ENCODE peak calls at places on chromosomes 6 and 20, in nine cellular contexts. V, A, R, U, J, T, C, K and S are unnamed samples.

GRCh38 chr20:50821994-50822393 is 27.1 kb downstream of the BCAS4 start:
- DNase-seq in V (no peak), A (no peak), R (no peak), U (no peak), J (no peak), T (no peak), C (no peak), K (no peak), S (no peak)

GRCh38 chr6:34318492-34319470 is 70.0 kb upstream of the SMIM29 start:
- DNase-seq in V (no peak), A (no peak), R (no peak), U (no peak), J (no peak), T (no peak), C (no peak), K (no peak), S (no peak)

GRCh38 chr20:59182401-59183044 is 18.9 kb downstream of the ZNF831 start:
- DNase-seq in V (no peak), A (no peak), R (no peak), U (no peak), J (no peak), T (no peak), C (no peak), K (no peak), S (no peak)

GRCh38 chr6:158143700-158144099 is 24.4 kb downstream of the SERAC1 start:
- DNase-seq in V (no peak), A (no peak), R (no peak), U (no peak), J (no peak), T (no peak), C (peak; percentile 56), K (no peak), S (no peak)

GRCh38 chr6:15491255-15491985 is 171.4 kb downstream of the DTNBP1 start:
- DNase-seq in V (peak; percentile 66), A (peak; percentile 83), R (peak; percentile 56), U (peak; percentile 29), J (peak; percentile 63), T (peak; percentile 47), C (peak; percentile 89), K (peak; percentile 69), S (peak; percentile 66)

GRCh38 chr20:56554869-56555268 is 21.8 kb downstream of the FAM209B start:
- DNase-seq in V (no peak), A (no peak), R (no peak), U (no peak), J (no peak), T (no peak), C (peak; percentile 98), K (peak; percentile 97), S (no peak)

GRCh38 chr6:75934643-75935472 is 137.6 kb downstream of the IMPG1 start:
- DNase-seq in V (no peak), A (peak; percentile 38), R (peak; percentile 22), U (no peak), J (no peak), T (no peak), C (peak; percentile 88), K (peak; percentile 76), S (no peak)

GRCh38 chr20:47985092-47985850 is 200.0 kb upstream of the SULF2 start:
- DNase-seq in V (no peak), A (no peak), R (no peak), U (no peak), J (no peak), T (no peak), C (peak; percentile 26), K (peak; percentile 72), S (no peak)

GRCh38 chr6:50966532-50966931 is 147.9 kb downstream of the TFAP2B start:
- DNase-seq in V (no peak), A (no peak), R (no peak), U (no peak), J (no peak), T (no peak), C (no peak), K (no peak), S (no peak)

GRCh38 chr20:2480381-2480780 is 9.8 kb upstream of the SNRPB start:
- DNase-seq in V (no peak), A (no peak), R (no peak), U (no peak), J (no peak), T (no peak), C (no peak), K (no peak), S (no peak)

GRCh38 chr6:137332637-137333228 is 113.5 kb upstream of the IFNGR1 start:
- DNase-seq in V (no peak), A (no peak), R (no peak), U (no peak), J (no peak), T (no peak), C (peak; percentile 88), K (no peak), S (no peak)

GRCh38 chr20:34574861-34575260 is 16.3 kb downstream of the MAP1LC3A start:
- DNase-seq in V (no peak), A (no peak), R (no peak), U (no peak), J (no peak), T (no peak), C (no peak), K (no peak), S (no peak)

GRCh38 chr20:5191829-5192569 is 65.2 kb downstream of the CDS2 start:
- DNase-seq in V (no peak), A (peak; percentile 62), R (no peak), U (no peak), J (peak; percentile 23), T (no peak), C (peak; percentile 91), K (peak; percentile 84), S (no peak)

GRCh38 chr20:34403908-34404307 is 40.8 kb downstream of the ITCH start:
- DNase-seq in V (no peak), A (no peak), R (no peak), U (no peak), J (no peak), T (no peak), C (no peak), K (no peak), S (no peak)

GRCh38 chr6:148464319-148465010 is 121.8 kb downstream of the SASH1 start:
- DNase-seq in V (peak; percentile 38), A (peak; percentile 68), R (peak; percentile 37), U (no peak), J (peak; percentile 18), T (peak; percentile 10), C (peak; percentile 87), K (peak; percentile 80), S (no peak)